ENCODE peak calls at places on chromosome 21, in seven cellular contexts. L, D, F, R, X, O and Q are unnamed samples.

GRCh38 chr21:29658177-29658933 is 281.4 kb downstream of the GRIK1 start:
- DNase-seq in X (no peak), D (no peak), O (no peak), L (no peak), R (no peak), F (no peak), Q (no peak)

GRCh38 chr21:17460094-17460493 is 52.7 kb upstream of the CXADR start:
- DNase-seq in D (no peak), X (no peak), F (no peak), L (no peak), R (no peak), O (no peak), Q (no peak)

GRCh38 chr21:14617040-14617393 is 70.9 kb upstream of the SAMSN1 start:
- DNase-seq in X (no peak), F (no peak), L (no peak), R (no peak), O (no peak), D (no peak), Q (no peak)

GRCh38 chr21:42176864-42177263 is 42.1 kb upstream of the ABCG1 start:
- DNase-seq in O (no peak), L (no peak), R (no peak), X (no peak), F (no peak), D (no peak), Q (no peak)

GRCh38 chr21:28871388-28872015 is 121.2 kb downstream of the LTN1 start:
- DNase-seq in O (no peak), L (no peak), F (no peak), X (no peak), R (no peak), D (no peak), Q (no peak)

GRCh38 chr21:28253378-28253777 is 739.3 kb downstream of the LTN1 start:
- DNase-seq in R (no peak), O (no peak), F (no peak), L (no peak), D (no peak), X (no peak), Q (no peak)

GRCh38 chr21:39313042-39313456 is 383 bp downstream of the BRWD1 start:
- DNase-seq in O (no peak), L (peak), F (no peak), X (no peak), R (no peak), D (no peak), Q (no peak)

GRCh38 chr21:39867198-39867650 is at the start of gene PCP4:
- DNase-seq in O (peak), R (peak), F (peak), X (peak), D (no peak), L (peak), Q (peak)

GRCh38 chr21:42320791-42321190 is 5.6 kb upstream of the TFF3 start:
- DNase-seq in F (no peak), R (no peak), X (no peak), O (no peak), L (no peak), D (no peak), Q (no peak)

GRCh38 chr21:18959817-18960216 is 556.2 kb upstream of the TMPRSS15 start:
- DNase-seq in F (no peak), O (no peak), R (no peak), D (no peak), L (no peak), X (no peak), Q (no peak)

GRCh38 chr21:28818663-28819278 is 173.9 kb downstream of the LTN1 start:
- DNase-seq in L (no peak), O (no peak), R (no peak), F (no peak), X (no peak), D (no peak), Q (no peak)

GRCh38 chr21:18914570-18914969 is 511.0 kb upstream of the TMPRSS15 start:
- DNase-seq in O (no peak), L (no peak), X (no peak), D (no peak), F (no peak), R (no peak), Q (peak)

GRCh38 chr21:42651515-42652401 is 1.7 kb upstream of the PDE9A start:
- DNase-seq in X (no peak), D (no peak), O (no peak), L (no peak), R (no peak), F (no peak), Q (no peak)

GRCh38 chr21:29386803-29387202 is 88.1 kb downstream of the BACH1 start:
- DNase-seq in L (no peak), R (no peak), F (no peak), D (no peak), O (no peak), X (no peak), Q (peak)

GRCh38 chr21:44927587-44928461 is 7.1 kb upstream of the ITGB2 start:
- DNase-seq in L (no peak), O (no peak), F (no peak), X (peak), D (peak), R (peak), Q (peak)

GRCh38 chr21:41971891-41972290 is 18.1 kb upstream of the C2CD2 start:
- DNase-seq in L (no peak), F (no peak), O (no peak), R (no peak), D (no peak), X (no peak), Q (no peak)

GRCh38 chr21:9780441-9780937 is 740.9 kb upstream of the TPTE start:
- DNase-seq in X (no peak), D (no peak), L (no peak), R (no peak), O (no peak), F (no peak), Q (no peak)

GRCh38 chr21:42583992-42584641 is 69.3 kb upstream of the PDE9A start:
- DNase-seq in L (no peak), X (no peak), R (no peak), O (no peak), F (no peak), D (no peak), Q (no peak)

GRCh38 chr21:38691626-38692025 is 114.1 kb upstream of the ETS2 start:
- DNase-seq in X (no peak), O (no peak), R (no peak), F (no peak), L (no peak), D (no peak), Q (no peak)

GRCh38 chr21:42698730-42699129 is 45.3 kb downstream of the PDE9A start:
- DNase-seq in L (no peak), X (no peak), R (peak), F (no peak), O (no peak), D (no peak), Q (no peak)

GRCh38 chr21:23223882-23224281 is 2225.7 kb downstream of the NCAM2 start:
- DNase-seq in D (no peak), R (no peak), X (no peak), F (no peak), O (no peak), L (no peak), Q (no peak)

GRCh38 chr21:38938343-38938742 is 132.6 kb downstream of the ETS2 start:
- DNase-seq in O (no peak), X (no peak), D (no peak), F (no peak), L (peak), R (no peak), Q (no peak)

GRCh38 chr21:20272791-20273362 is 725.3 kb upstream of the NCAM2 start:
- DNase-seq in R (peak), D (no peak), L (no peak), F (no peak), O (no peak), X (no peak), Q (peak)

GRCh38 chr21:18170221-18170620 is 74.4 kb upstream of the CHODL start:
- DNase-seq in D (no peak), X (no peak), R (no peak), L (no peak), O (no peak), F (no peak), Q (no peak)

GRCh38 chr21:42745511-42746239 is 92.3 kb downstream of the PDE9A start:
- DNase-seq in D (no peak), X (no peak), R (no peak), O (no peak), L (no peak), F (no peak), Q (no peak)

GRCh38 chr21:21973806-21974205 is 975.6 kb downstream of the NCAM2 start:
- DNase-seq in L (no peak), O (no peak), R (no peak), D (no peak), F (no peak), X (no peak), Q (no peak)

GRCh38 chr21:33157303-33157702 is 72.4 kb upstream of the IFNAR2 start:
- DNase-seq in L (no peak), O (no peak), D (no peak), X (no peak), R (no peak), F (no peak), Q (peak)

GRCh38 chr21:32463367-32463766 is 50.9 kb downstream of the EVA1C start:
- DNase-seq in X (no peak), D (no peak), R (no peak), O (peak), F (no peak), L (no peak), Q (no peak)

GRCh38 chr21:39196310-39196709 is 13.1 kb upstream of the PSMG1 start:
- DNase-seq in F (no peak), X (no peak), O (no peak), L (no peak), R (no peak), D (no peak), Q (no peak)

GRCh38 chr21:37849703-37850102 is 66.6 kb downstream of the KCNJ6 start:
- DNase-seq in D (no peak), R (no peak), O (no peak), L (no peak), X (no peak), F (no peak), Q (no peak)

GRCh38 chr21:37788503-37788902 is 127.8 kb downstream of the KCNJ6 start:
- DNase-seq in F (no peak), O (no peak), X (no peak), R (no peak), D (no peak), L (no peak), Q (no peak)

GRCh38 chr21:39016740-39017315 is 166.4 kb downstream of the PSMG1 start:
- DNase-seq in X (no peak), F (no peak), R (no peak), D (peak), O (no peak), L (no peak), Q (no peak)

GRCh38 chr21:15667010-15667409 is 62.8 kb upstream of the USP25 start:
- DNase-seq in L (no peak), R (no peak), X (no peak), F (no peak), D (no peak), O (no peak), Q (no peak)

GRCh38 chr21:38987551-38988210 is 182.0 kb downstream of the ETS2 start:
- DNase-seq in L (no peak), F (no peak), X (no peak), R (no peak), D (no peak), O (no peak), Q (no peak)

GRCh38 chr21:16608209-16608830 is 878.5 kb downstream of the USP25 start:
- DNase-seq in X (peak), F (no peak), L (no peak), O (no peak), R (no peak), D (no peak), Q (no peak)

DNA sequence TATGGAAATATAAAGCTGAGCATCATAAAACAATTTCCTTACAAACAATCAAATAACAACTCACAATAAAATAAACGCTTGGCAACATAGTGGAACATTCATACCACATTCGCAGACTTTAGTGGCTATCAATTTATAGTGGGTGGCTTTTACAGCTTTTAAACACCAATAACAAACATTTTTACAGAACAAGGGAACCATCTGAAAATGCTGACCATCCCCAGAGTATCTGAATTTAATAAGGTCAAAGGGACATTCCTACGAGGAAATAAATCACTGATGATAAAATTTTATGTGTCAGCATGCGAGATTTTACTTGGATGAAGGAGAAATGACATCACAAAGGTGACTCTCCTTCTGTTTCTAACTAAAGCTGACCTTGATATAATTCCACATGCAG is 144.5 kb downstream of the APP start:
- DNase-seq in D (no peak), L (no peak), F (no peak), O (no peak), R (no peak), X (no peak), Q (no peak)
- TF ChIP-seq JUND in D (no peak), L (no peak), F (no peak), O (no peak), R (no peak), X (no peak), Q (no peak)

GRCh38 chr21:27035791-27036190 is 68.9 kb upstream of the ADAMTS5 start:
- DNase-seq in O (no peak), L (no peak), R (no peak), X (no peak), D (no peak), F (no peak), Q (no peak)

GRCh38 chr21:27036736-27037301 is 69.9 kb upstream of the ADAMTS5 start:
- DNase-seq in X (no peak), F (no peak), O (no peak), L (no peak), D (no peak), R (no peak), Q (no peak)

GRCh38 chr21:27034796-27035195 is 67.9 kb upstream of the ADAMTS5 start:
- DNase-seq in D (no peak), L (no peak), O (no peak), X (no peak), R (no peak), F (no peak), Q (no peak)

GRCh38 chr21:27033467-27033866 is 66.6 kb upstream of the ADAMTS5 start:
- DNase-seq in L (no peak), F (no peak), X (no peak), O (no peak), R (no peak), D (no peak), Q (no peak)
- TF ChIP-seq JUND in L (no peak), F (no peak), X (no peak), O (no peak), R (no peak), D (no peak), Q (no peak)

DNA sequence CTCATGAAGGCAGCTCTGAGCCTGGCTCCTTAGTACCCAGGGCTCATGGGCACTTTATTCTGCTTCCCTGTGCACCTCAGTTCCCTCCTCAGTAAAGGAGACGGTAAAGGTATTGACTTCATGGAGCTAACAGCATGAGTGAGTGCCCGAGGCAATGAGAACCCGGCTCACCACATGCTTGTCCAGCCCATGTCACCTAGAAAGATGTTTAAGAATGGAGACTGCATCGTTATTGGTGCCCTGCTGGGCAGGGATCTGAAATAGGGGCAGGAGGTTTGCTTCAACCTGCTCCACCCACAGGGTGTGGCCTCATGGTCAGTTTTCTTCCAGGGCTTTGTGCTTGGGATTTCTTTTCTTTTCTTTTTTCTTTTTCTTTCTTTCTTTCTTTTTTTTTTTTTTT is 7.0 kb upstream of the KCNE1 start:
- DNase-seq in X (no peak), O (no peak), L (no peak), F (no peak), D (no peak), R (no peak), Q (no peak)
- TF ChIP-seq JUND in X (no peak), O (no peak), L (no peak), F (no peak), D (no peak), R (no peak), Q (no peak)

GRCh38 chr21:36695283-36695634 is 3.7 kb upstream of the SIM2 start:
- DNase-seq in R (no peak), L (no peak), O (no peak), X (no peak), F (no peak), D (no peak), Q (no peak)
- TF ChIP-seq JUND in R (no peak), L (no peak), O (no peak), X (no peak), F (no peak), D (no peak), Q (no peak)

GRCh38 chr21:34824314-34824713 is 155.5 kb downstream of the CLIC6 start:
- DNase-seq in F (no peak), X (no peak), D (no peak), O (no peak), R (no peak), L (no peak), Q (no peak)
- TF ChIP-seq JUND in F (no peak), X (no peak), D (no peak), O (no peak), R (no peak), L (no peak), Q (no peak)

DNA sequence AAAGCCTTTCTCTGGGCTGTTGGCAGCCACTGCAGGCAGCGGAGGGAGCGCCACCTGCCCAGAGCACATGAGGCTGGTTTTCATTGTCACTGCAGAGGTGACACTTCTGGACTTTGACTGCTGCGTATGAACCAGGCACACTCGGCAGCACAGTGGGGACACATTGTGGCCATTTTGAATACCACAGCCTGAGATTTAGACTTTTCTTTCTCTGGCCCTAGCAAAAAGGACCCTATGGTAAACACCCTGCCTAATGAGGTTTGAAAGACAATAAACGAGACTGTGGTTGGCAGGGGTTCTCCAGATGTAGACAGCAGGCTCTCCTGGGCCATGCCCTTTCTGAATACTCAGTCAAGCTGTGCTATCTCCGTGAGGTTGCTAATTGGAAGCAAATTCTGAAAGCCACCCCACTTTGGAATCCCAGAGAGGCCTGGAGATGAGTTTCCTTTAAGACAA is 12.0 kb upstream of the KCNE2 start:
- DNase-seq in L (peak), F (no peak), R (peak), O (peak), X (peak), D (peak), Q (peak)
- TF ChIP-seq JUND in L (no peak), F (no peak), R (peak), O (no peak), X (no peak), D (no peak), Q (no peak)

GRCh38 chr21:34690041-34690792 is 21.4 kb downstream of the CLIC6 start:
- DNase-seq in O (peak), D (no peak), X (no peak), F (no peak), R (no peak), L (no peak), Q (peak)

GRCh38 chr21:34690793-34691175 is 22.0 kb downstream of the CLIC6 start:
- DNase-seq in L (no peak), X (no peak), R (no peak), D (no peak), F (no peak), O (no peak), Q (no peak)

GRCh38 chr21:34687065-34687464 is 18.3 kb downstream of the CLIC6 start:
- DNase-seq in X (no peak), F (no peak), L (no peak), O (no peak), R (no peak), D (no peak), Q (no peak)

GRCh38 chr21:34688715-34689114 is 19.9 kb downstream of the CLIC6 start:
- DNase-seq in R (no peak), O (no peak), D (no peak), L (no peak), F (no peak), X (no peak), Q (no peak)

GRCh38 chr21:34688145-34688544 is 19.4 kb downstream of the CLIC6 start:
- DNase-seq in L (peak), X (no peak), D (no peak), F (no peak), R (peak), O (peak), Q (no peak)
- TF ChIP-seq JUND in L (no peak), X (no peak), D (no peak), F (no peak), R (no peak), O (no peak), Q (no peak)

GRCh38 chr21:43908167-43908566 is 43.1 kb downstream of the AGPAT3 start:
- DNase-seq in F (no peak), X (no peak), D (no peak), R (no peak), L (no peak), O (no peak), Q (no peak)

GRCh38 chr21:43905726-43906455 is 40.9 kb downstream of the AGPAT3 start:
- DNase-seq in F (no peak), R (no peak), D (no peak), O (no peak), L (peak), X (no peak), Q (no peak)

GRCh38 chr21:43904316-43904925 is 39.4 kb downstream of the AGPAT3 start:
- DNase-seq in L (peak), O (no peak), R (no peak), F (no peak), X (no peak), D (no peak), Q (no peak)

GRCh38 chr21:43907751-43908150 is 42.7 kb downstream of the AGPAT3 start:
- DNase-seq in L (no peak), R (no peak), F (no peak), D (no peak), X (no peak), O (no peak), Q (no peak)

DNA sequence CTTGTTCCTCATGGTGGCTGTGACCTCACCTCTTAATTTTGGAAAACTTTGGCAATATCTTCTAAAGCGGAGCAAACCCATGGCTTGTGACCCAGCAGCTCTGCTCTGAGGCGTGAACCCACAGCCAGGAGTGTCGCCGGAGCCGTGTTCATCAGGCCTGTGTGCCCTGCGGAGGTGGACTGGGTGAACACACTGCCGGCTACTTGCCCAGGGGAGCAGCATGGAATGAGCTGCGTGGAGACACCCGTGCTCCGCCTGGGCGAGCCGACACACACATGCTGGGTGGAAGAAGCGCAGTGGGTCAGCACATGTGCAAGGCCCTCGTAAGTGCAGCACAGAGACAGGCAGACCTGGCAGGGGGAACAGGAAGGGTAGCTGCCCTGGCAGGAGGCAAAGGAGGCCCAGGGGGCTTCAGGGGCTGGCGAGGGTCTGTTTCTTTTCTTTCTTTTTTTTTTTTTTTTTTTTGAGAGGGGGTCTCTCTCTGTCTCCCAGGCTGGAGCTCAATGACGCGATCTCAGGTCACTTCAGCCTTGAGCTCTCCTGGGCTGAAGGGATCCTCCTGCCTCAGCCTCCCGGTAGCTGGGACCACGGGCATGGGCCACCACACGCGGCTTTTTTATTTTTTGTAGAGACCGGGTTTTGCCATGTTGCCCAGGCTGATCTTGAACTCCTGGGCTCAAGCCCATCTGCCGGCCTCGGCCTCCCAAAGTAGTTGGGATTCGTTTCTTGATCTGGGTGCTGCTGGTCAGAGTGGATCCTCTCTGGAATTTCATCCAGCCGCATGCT is 41.8 kb downstream of the AGPAT3 start:
- DNase-seq in O (no peak), L (no peak), F (no peak), D (no peak), R (no peak), X (no peak), Q (no peak)
- TF ChIP-seq JUND in O (no peak), L (no peak), F (no peak), D (no peak), R (no peak), X (no peak), Q (no peak)

GRCh38 chr21:46111193-46111571 is 13.3 kb downstream of the COL6A2 start:
- DNase-seq in L (peak), O (no peak), D (no peak), R (no peak), F (no peak), X (no peak), Q (no peak)
- TF ChIP-seq JUND in L (no peak), O (no peak), D (no peak), R (no peak), F (no peak), X (no peak), Q (no peak)